ENCODE peak calls at places on chromosome 18, in nine cellular contexts. G is kidney epithelial cell, X is glutamatergic neuron, W is foreskin keratinocyte, A is cardiac muscle cell, M is HL-60, L is adrenal gland, B is GM12864, S is lung. N is an unnamed sample.

GRCh38 chr18:47931707-47932103 is 1.2 kb upstream of the SMAD2 start:
- DNase-seq in G (no peak), X (no peak), W (no peak), A (peak; percentile 39), M (peak; percentile 82), L (peak; percentile 24), B (peak; percentile 29), S (no peak), N (peak; percentile 25)

GRCh38 chr18:51668632-51669031 is 471.2 kb upstream of the MEX3C start:
- DNase-seq in G (no peak), X (no peak), W (no peak), A (no peak), M (no peak), L (no peak), B (no peak), S (no peak), N (no peak)

GRCh38 chr18:38940863-38941531 is 1375.4 kb upstream of the CELF4 start:
- DNase-seq in G (peak; percentile 96), X (no peak), W (peak; percentile 97), A (no peak), M (peak; percentile 91), L (no peak), B (peak; percentile 91), S (no peak), N (peak; percentile 65)

GRCh38 chr18:29003194-29003593 is 826.3 kb upstream of the CDH2 start:
- DNase-seq in G (no peak), X (no peak), W (no peak), A (no peak), M (no peak), L (no peak), B (no peak), S (peak; percentile 63), N (no peak)

GRCh38 chr18:31241900-31242409 is 76.0 kb upstream of the DSG1 start:
- DNase-seq in G (peak; percentile 93), X (peak; percentile 85), W (peak; percentile 97), A (peak; percentile 39), M (no peak), L (no peak), B (no peak), S (no peak), N (no peak)

GRCh38 chr18:11948852-11949523 is 32.3 kb upstream of the IMPA2 start:
- DNase-seq in G (no peak), X (no peak), W (no peak), A (no peak), M (no peak), L (no peak), B (no peak), S (no peak), N (no peak)

GRCh38 chr18:30280861-30281470 is 761.6 kb downstream of the DSC3 start:
- DNase-seq in G (peak; percentile 14), X (no peak), W (peak; percentile 44), A (peak; percentile 80), M (peak; percentile 5), L (no peak), B (no peak), S (no peak), N (no peak)

GRCh38 chr18:21110667-21111350 is 804 bp downstream of the ROCK1 start:
- DNase-seq in G (no peak), X (peak; percentile 55), W (peak; percentile 40), A (peak; percentile 52), M (peak; percentile 62), L (peak; percentile 38), B (no peak), S (peak; percentile 47), N (peak; percentile 36)

GRCh38 chr18:8257851-8258434 is 351.3 kb upstream of the RAB12 start:
- DNase-seq in G (no peak), X (no peak), W (no peak), A (no peak), M (no peak), L (no peak), B (no peak), S (no peak), N (no peak)

GRCh38 chr18:45355944-45356520 is 259.2 kb upstream of the SLC14A2 start:
- DNase-seq in G (no peak), X (no peak), W (no peak), A (no peak), M (no peak), L (no peak), B (no peak), S (no peak), N (peak; percentile 8)
- TF ChIP-seq CTCF in G (no peak), X (no peak), W (peak; percentile 16), A (no peak), M (no peak), L (no peak), B (no peak), S (no peak), N (no peak)

DNA sequence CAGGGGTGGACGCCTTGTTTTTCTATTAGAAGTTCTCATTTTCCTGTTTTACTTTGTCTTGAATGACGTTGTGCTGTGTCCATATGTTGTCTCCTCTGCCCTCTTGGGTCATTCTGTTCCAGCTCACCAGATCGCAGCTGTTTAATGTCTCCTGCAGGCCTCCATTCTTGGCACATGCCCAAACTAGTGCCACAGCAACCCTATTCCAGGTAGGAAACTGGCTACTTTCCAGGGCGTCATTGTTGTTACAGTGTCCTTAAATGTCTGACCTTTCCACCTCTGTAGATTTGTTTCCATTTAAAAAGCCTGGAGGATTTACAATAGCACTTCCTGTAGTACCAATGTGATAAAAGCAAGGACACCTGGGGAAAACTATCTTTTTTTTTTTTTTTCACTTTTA is 500.7 kb downstream of the METTL4 start:
- DNase-seq in G (no peak), X (no peak), W (no peak), A (peak; percentile 36), M (no peak), L (no peak), B (no peak), S (no peak), N (no peak)
- TF ChIP-seq CTCF in G (no peak), X (no peak), W (no peak), A (no peak), M (no peak), L (no peak), B (no peak), S (no peak), N (no peak)

DNA sequence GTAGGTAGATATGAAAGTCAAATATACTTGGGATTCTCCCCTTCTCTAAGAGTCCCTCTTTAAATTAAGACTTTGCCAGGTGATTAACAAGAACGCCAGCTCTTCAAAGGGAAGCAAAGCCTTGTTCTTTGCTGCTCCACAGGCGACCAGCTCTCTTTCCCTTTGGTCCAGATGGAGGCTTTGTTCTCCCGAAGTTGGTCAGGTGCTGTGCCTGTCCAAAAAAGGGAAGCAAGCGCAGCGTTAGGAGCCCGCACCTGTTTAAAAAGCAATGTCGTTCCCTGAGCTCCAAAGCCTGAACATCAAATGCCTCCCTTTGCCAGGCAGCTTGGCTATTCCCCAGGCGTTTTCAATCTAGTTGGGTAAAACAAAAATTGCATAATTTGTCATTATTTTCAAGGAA is 1913.1 kb upstream of the PIK3C3 start:
- DNase-seq in G (no peak), X (no peak), W (no peak), A (no peak), M (no peak), L (no peak), B (no peak), S (no peak), N (no peak)
- TF ChIP-seq CTCF in G (no peak), X (no peak), W (no peak), A (no peak), M (no peak), L (no peak), B (no peak), S (no peak), N (no peak)

GRCh38 chr18:54205951-54206350 is 18.5 kb downstream of the MBD2 start:
- DNase-seq in G (no peak), X (no peak), W (no peak), A (no peak), M (no peak), L (no peak), B (no peak), S (no peak), N (no peak)

GRCh38 chr18:54206447-54206846 is 18.0 kb downstream of the MBD2 start:
- DNase-seq in G (no peak), X (no peak), W (no peak), A (no peak), M (no peak), L (no peak), B (no peak), S (no peak), N (no peak)

GRCh38 chr18:54203914-54204313 is 20.6 kb downstream of the MBD2 start:
- DNase-seq in G (no peak), X (no peak), W (no peak), A (no peak), M (no peak), L (no peak), B (no peak), S (no peak), N (no peak)

GRCh38 chr18:54204883-54205282 is 19.6 kb downstream of the MBD2 start:
- DNase-seq in G (no peak), X (no peak), W (no peak), A (no peak), M (no peak), L (no peak), B (no peak), S (no peak), N (no peak)

DNA sequence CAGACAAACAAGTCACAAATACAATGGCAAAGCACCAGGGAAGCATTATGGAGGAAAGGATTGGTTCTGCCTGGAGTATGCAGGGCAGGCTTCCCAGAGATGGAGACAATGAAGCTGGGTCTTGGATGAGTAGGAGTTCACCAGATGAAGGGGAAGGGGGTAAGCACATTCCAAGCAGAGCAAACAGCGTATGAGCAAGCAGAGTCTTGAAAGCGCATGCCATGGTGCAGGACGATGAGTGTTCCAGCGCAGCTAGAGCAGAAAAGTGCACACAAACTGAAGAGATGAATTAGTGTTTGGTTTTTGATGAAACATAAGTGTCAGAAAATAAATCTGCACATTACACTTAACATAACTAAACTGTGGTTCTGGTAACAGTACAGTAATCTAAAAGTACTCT is 21.6 kb downstream of the MBD2 start:
- DNase-seq in G (no peak), X (no peak), W (no peak), A (no peak), M (no peak), L (no peak), B (no peak), S (no peak), N (no peak)
- TF ChIP-seq CTCF in G (no peak), X (no peak), W (no peak), A (no peak), M (no peak), L (no peak), B (no peak), S (no peak), N (no peak)